ENCODE peak calls at places on chromosomes 1 and 21, in six cellular contexts. T is DMS53; D is activated effector memory CD4-positive, alpha-beta T cell treated with Interleukin-2 at 50 U/mL for 16 hours; M is colonic mucosa; I is hippocampal formation; B is stimulated activated CD8-positive, alpha-beta memory T cell treated with anti-CD3 and anti-CD28 coated beads, Interleukin-7, amount 100 ng/mL, for 4 hours. C is an unnamed sample.

GRCh38 chr1:32336963-32337675 is 1.1 kb upstream of the MARCKSL1 start:
- DNase-seq in T (peak), B (peak), D (peak), M (no peak), I (no peak), C (peak)

GRCh38 chr1:111275079-111275478 is 15.6 kb upstream of the CHIA start:
- DNase-seq in M (peak), I (peak), B (no peak), D (no peak), T (peak), C (peak)

GRCh38 chr1:221697924-221698425 is 43.9 kb downstream of the DUSP10 start:
- DNase-seq in D (no peak), I (no peak), M (no peak), B (no peak), T (peak), C (no peak)

GRCh38 chr1:12146343-12147112 is 20.3 kb upstream of the TNFRSF1B start:
- DNase-seq in I (no peak), T (no peak), B (no peak), D (no peak), M (no peak), C (no peak)

GRCh38 chr1:39127513-39127912 is 77.0 kb upstream of the MACF1 start:
- DNase-seq in I (no peak), M (no peak), T (peak), D (no peak), B (no peak), C (peak)

GRCh38 chr1:179058343-179059184 is 23.3 kb upstream of the TOR3A start:
- DNase-seq in B (no peak), I (no peak), M (no peak), T (no peak), D (no peak), C (peak)

GRCh38 chr1:11531943-11532342 is 53.0 kb downstream of the DISP3 start:
- DNase-seq in D (no peak), B (no peak), I (no peak), T (no peak), M (no peak), C (no peak)

GRCh38 chr1:155128755-155129473 is 1.2 kb downstream of the EFNA1 start:
- DNase-seq in T (peak), M (peak), B (no peak), I (peak), D (no peak), C (peak)

GRCh38 chr1:21834094-21834493 is 22.0 kb downstream of the LDLRAD2 start:
- DNase-seq in D (no peak), T (no peak), B (no peak), M (no peak), I (no peak), C (no peak)

GRCh38 chr1:175355414-175355813 is 162.8 kb upstream of the KIAA0040 start:
- DNase-seq in D (no peak), B (no peak), M (no peak), T (no peak), I (no peak), C (no peak)

GRCh38 chr1:36906555-36906954 is 127.8 kb downstream of the GRIK3 start:
- DNase-seq in M (no peak), T (no peak), B (no peak), D (no peak), I (no peak), C (no peak)

GRCh38 chr1:115676498-115677171 is 34.9 kb downstream of the VANGL1 start:
- DNase-seq in B (no peak), D (no peak), T (no peak), I (no peak), M (peak), C (no peak)

GRCh38 chr1:88983791-88984552 is 8.5 kb downstream of the KYAT3 start:
- DNase-seq in M (no peak), T (peak), D (no peak), B (no peak), I (peak), C (peak)

GRCh38 chr21:31888936-31889371 is 16.1 kb downstream of the HUNK start:
- DNase-seq in B (no peak), I (no peak), D (no peak), M (no peak), T (peak), C (no peak)